ENCODE peak calls at places on chromosomes 7 and 10, in five cellular contexts. M, P, K, R and E are unnamed samples.

GRCh38 chr10:132102717-132103110 is 37.0 kb downstream of the JAKMIP3 start:
- DNase-seq in M (no peak), P (no peak), K (no peak), R (no peak), E (no peak)

GRCh38 chr10:31004611-31005193 is 27.0 kb downstream of the ZNF438 start:
- DNase-seq in M (no peak), P (peak), K (no peak), R (peak), E (no peak)

GRCh38 chr10:31143331-31143935 is 111.8 kb upstream of the ZNF438 start:
- DNase-seq in M (no peak), P (no peak), K (no peak), R (no peak), E (no peak)

GRCh38 chr10:34548466-34548865 is 266.6 kb downstream of the PARD3 start:
- DNase-seq in M (no peak), P (no peak), K (no peak), R (no peak), E (no peak)

GRCh38 chr10:46019541-46020343 is 10.7 kb downstream of the NCOA4 start:
- DNase-seq in M (no peak), P (no peak), K (peak), R (no peak), E (no peak)

GRCh38 chr10:74825033-74825370 is 1.4 kb upstream of the KAT6B start:
- DNase-seq in M (peak), P (no peak), K (peak), R (no peak), E (no peak)

GRCh38 chr7:34756025-34756437 is 98.0 kb downstream of the NPSR1 start:
- DNase-seq in M (no peak), P (no peak), K (no peak), R (no peak), E (no peak)

GRCh38 chr10:48470893-48471805 is 133.7 kb downstream of the ARHGAP22 start:
- DNase-seq in M (no peak), P (peak), K (no peak), R (peak), E (no peak)

GRCh38 chr7:47071866-47072265 is 510.0 kb downstream of the TNS3 start:
- DNase-seq in M (no peak), P (no peak), K (no peak), R (no peak), E (no peak)

GRCh38 chr7:117251687-117252086 is 71.2 kb downstream of the WNT2 start:
- DNase-seq in M (no peak), P (peak), K (no peak), R (peak), E (no peak)

GRCh38 chr7:82158327-82158726 is 285.2 kb downstream of the CACNA2D1 start:
- DNase-seq in M (no peak), P (no peak), K (no peak), R (no peak), E (no peak)

GRCh38 chr7:82153776-82154175 is 289.8 kb downstream of the CACNA2D1 start:
- DNase-seq in M (no peak), P (no peak), K (no peak), R (no peak), E (no peak)

GRCh38 chr7:82156168-82156567 is 287.4 kb downstream of the CACNA2D1 start:
- DNase-seq in M (no peak), P (no peak), K (peak), R (no peak), E (no peak)

GRCh38 chr7:82154728-82155127 is 288.8 kb downstream of the CACNA2D1 start:
- DNase-seq in M (no peak), P (no peak), K (no peak), R (no peak), E (no peak)

GRCh38 chr7:82156938-82157337 is 286.6 kb downstream of the CACNA2D1 start:
- DNase-seq in M (no peak), P (peak), K (no peak), R (peak), E (no peak)
- TF ChIP-seq CTCF in M (no peak), P (no peak), K (no peak), R (no peak), E (no peak)

DNA sequence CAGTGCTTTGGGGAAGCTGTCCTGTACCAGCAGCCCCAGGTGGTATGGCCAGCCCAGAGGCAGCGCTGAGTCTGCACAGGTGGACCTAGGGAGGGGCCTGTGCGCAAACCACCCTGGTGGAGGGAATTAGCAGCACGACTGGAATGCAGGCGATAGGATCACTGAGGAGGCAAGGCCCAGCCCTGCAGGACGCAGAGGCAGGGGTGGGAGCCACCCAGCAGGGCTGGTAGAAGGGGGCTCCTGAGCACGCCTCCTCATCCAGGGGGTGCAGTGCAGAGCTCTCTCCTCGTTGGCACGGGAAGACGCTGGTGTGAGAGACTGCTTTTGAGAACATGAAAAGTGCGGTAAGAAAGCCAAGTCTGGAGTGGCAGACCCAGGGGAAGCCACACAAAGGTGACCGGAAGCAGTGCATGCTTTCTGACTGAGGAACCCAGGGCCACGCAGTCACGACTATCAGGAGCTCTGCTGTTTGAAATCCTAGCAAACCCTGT is 6.0 kb downstream of the FXYD4 start:
- DNase-seq in M (no peak), P (no peak), K (peak), R (no peak), E (no peak)
- TF ChIP-seq CTCF in M (no peak), P (no peak), K (peak), R (no peak), E (no peak)

DNA sequence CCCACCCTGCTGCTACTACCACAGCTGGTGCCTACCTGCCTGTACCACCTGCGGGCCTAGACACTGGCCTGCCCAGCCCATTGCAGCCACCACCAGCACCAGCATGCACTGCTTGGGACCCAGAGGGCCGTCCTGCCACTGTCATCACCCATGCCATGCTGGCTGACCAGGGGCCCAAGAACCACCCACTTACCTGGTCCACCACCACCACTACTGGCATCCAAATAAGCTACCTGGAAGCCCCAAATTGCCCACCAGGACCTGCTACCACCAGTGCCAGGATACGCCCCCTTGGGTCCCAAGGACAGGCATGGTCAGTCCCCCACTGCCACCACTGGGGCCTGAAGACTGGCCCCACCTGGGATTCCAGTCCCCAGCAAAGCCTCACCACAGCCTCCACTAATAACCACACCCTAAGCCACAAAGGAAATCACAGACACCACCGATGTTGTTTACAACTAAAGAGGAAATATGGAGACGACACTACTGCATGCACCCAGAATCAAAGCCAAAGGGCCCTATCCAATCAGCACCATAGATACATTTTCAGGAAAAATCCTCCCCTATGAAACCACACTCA is 70.5 kb upstream of the DIP2C start:
- DNase-seq in M (no peak), P (no peak), K (no peak), R (no peak), E (no peak)
- TF ChIP-seq CTCF in M (no peak), P (no peak), K (no peak), R (no peak), E (no peak)

DNA sequence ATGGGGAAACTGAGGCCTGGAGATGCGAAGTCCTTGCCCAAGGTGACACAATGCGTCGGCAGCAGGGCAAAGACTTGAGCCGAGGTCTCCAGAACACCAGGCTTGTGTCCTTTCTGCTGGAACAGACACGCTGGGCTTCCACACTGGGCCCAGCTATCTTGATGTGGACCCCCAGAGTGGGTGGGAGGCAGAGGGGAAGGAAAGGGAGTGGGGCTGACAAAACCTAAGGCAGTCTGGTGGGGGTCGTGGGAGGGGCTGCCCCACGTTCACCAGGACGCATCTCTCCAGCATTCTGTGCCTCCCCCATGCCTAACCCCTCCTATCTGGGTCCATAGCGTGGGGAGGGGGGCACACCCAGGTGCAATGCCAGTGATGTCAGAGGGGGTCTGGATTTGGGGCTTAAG is 38.1 kb downstream of the PPIF start:
- DNase-seq in M (no peak), P (no peak), K (no peak), R (no peak), E (no peak)
- TF ChIP-seq CTCF in M (no peak), P (no peak), K (no peak), R (no peak), E (no peak)

GRCh38 chr7:101539784-101540183 is 89.3 kb downstream of the MYL10 start:
- DNase-seq in M (no peak), P (no peak), K (no peak), R (no peak), E (no peak)
- TF ChIP-seq CTCF in M (no peak), P (no peak), K (no peak), R (no peak), E (no peak)

GRCh38 chr10:119208553-119208940 is 1.2 kb downstream of the GRK5 start:
- DNase-seq in M (no peak), P (no peak), K (no peak), R (no peak), E (no peak)

GRCh38 chr10:119207713-119208552 is 562 bp downstream of the GRK5 start:
- DNase-seq in M (peak), P (peak), K (peak), R (peak), E (no peak)

GRCh38 chr10:119205926-119206602 is 1.3 kb upstream of the GRK5 start:
- DNase-seq in M (no peak), P (no peak), K (peak), R (no peak), E (no peak)

GRCh38 chr10:119207367-119207668 is at the start of gene GRK5:
- DNase-seq in M (peak), P (peak), K (peak), R (peak), E (peak)

GRCh38 chr10:119206603-119207366 is 586 bp upstream of the GRK5 start:
- DNase-seq in M (peak), P (peak), K (peak), R (peak), E (peak)
- TF ChIP-seq CTCF in M (peak), P (peak), K (peak), R (no peak), E (no peak)

DNA sequence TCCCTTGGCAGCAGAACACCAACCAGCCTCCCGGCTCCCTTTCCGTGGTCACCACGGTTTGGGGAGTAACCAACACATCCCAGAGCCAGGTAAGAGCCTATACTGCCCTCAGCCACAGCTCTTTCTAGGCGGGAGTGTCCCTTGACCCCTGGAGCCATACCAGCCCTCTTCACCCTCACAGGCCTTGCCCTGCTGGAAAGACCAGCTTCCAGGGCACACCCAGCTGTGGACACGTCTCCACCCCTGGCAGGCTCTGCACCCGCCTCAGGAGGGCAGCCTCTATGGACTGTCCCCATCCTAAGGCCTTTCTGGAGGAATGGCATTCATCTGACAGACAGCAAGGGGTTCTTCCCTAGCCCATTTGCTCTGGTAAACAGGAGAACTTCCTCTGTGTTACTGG is 57.5 kb upstream of the PPIF start:
- DNase-seq in M (no peak), P (no peak), K (no peak), R (no peak), E (no peak)
- TF ChIP-seq CTCF in M (no peak), P (no peak), K (no peak), R (no peak), E (no peak)

GRCh38 chr7:50226669-50227068 is 77.8 kb upstream of the IKZF1 start:
- DNase-seq in M (no peak), P (no peak), K (no peak), R (no peak), E (no peak)

GRCh38 chr7:50226139-50226538 is 78.4 kb upstream of the IKZF1 start:
- DNase-seq in M (no peak), P (no peak), K (no peak), R (no peak), E (no peak)

GRCh38 chr7:50227623-50228618 is 76.6 kb upstream of the IKZF1 start:
- DNase-seq in M (no peak), P (no peak), K (no peak), R (no peak), E (no peak)

DNA sequence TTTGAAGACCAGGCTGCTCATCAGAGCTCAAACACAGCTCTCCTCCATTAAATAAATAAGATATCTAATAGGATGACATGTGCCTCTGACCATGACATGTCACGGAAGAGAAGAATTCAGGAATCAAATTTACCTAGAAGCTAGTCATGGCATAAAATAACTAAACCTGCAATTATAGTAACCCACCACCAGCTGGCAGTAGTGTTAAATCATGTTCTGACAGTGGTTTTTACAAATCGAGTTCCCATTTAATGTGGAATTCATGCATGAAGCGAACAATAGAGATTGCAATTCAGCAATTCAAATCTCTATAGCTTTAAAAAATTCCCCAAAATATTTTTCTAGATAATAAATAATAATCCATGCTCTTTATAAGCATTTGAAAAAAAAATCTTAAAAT is 74.6 kb upstream of the IKZF1 start:
- DNase-seq in M (no peak), P (peak), K (peak), R (no peak), E (no peak)
- TF ChIP-seq CTCF in M (peak), P (peak), K (peak), R (no peak), E (no peak)

GRCh38 chr7:44219371-44220045 is 18.7 kb downstream of the YKT6 start:
- DNase-seq in M (no peak), P (no peak), K (no peak), R (no peak), E (no peak)
- TF ChIP-seq CTCF in M (no peak), P (no peak), K (no peak), R (no peak), E (no peak)

GRCh38 chr7:77419102-77419501 is 3.0 kb upstream of the GSAP start:
- DNase-seq in M (no peak), P (no peak), K (no peak), R (no peak), E (no peak)

GRCh38 chr7:77417801-77418200 is 1.7 kb upstream of the GSAP start:
- DNase-seq in M (no peak), P (no peak), K (no peak), R (no peak), E (no peak)

GRCh38 chr7:77415474-77415821 is 701 bp downstream of the GSAP start:
- DNase-seq in M (no peak), P (no peak), K (peak), R (no peak), E (no peak)

GRCh38 chr7:77415822-77416620 is at the start of gene GSAP:
- DNase-seq in M (peak), P (no peak), K (peak), R (peak), E (no peak)

DNA sequence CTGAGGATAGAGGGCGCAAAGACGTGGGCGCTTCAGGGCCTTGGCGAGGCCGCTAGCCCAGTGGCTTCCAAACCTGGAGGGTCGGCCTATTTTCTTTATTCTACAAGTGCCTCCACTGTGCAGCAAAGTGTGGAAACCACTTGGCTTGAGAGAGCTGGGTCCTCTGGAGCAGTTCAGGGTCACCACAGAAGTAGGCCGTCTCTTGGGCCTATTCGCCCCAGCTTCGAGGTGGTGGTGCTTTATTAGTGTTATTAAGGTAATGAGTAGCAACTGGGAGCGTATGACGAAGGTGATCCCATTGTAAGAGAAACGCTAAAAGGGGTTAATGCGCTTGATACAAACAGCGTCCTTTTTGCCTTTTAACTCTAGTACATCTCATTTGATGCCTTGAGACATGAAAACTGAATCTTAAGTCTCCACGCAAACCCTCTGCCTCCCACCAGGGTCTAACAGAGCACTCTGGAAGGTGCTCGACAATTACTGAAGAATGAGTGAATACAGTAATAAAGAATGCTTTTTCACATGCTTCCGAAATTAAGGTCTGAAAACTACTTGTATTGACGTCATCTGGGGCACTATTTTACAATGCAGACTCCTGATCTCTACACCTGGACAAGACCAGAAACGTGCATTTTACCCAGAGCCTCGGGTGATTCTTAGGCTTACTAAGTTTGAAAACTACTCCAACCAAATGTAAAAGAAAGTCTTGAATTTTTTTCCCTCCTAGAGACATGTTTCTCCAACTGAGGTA is 647 bp upstream of the GSAP start:
- DNase-seq in M (no peak), P (no peak), K (no peak), R (peak), E (no peak)
- TF ChIP-seq CTCF in M (no peak), P (no peak), K (no peak), R (no peak), E (no peak)